ENCODE peak calls at places on chromosomes 4 and X, in seven cellular contexts. Z is heart right ventricle, J is NB4, H is cardiac fibroblast, A is body of pancreas, K is fibroblast of mammary gland, C is brain microvascular endothelial cell. P is an unnamed sample.

GRCh38 chr4:182206266-182206665 is 36.9 kb upstream of the TENM3 start:
- DNase-seq in Z (no peak), J (no peak), H (no peak), A (no peak), K (no peak), C (no peak), P (no peak)

GRCh38 chr4:57355066-57355465 is 244.9 kb upstream of the IGFBP7 start:
- DNase-seq in Z (no peak), J (no peak), H (no peak), A (no peak), K (no peak), C (no peak), P (no peak)

GRCh38 chrX:25017667-25018247 is 2.0 kb upstream of the ARX start:
- DNase-seq in Z (no peak), J (no peak), H (no peak), A (no peak), K (no peak), C (no peak), P (no peak)

GRCh38 chr4:1864076-1865008 is 6.9 kb upstream of the NSD2 start:
- DNase-seq in Z (no peak), J (no peak), H (no peak), A (no peak), K (no peak), C (no peak), P (no peak)

GRCh38 chrX:34918856-34919255 is 23.7 kb upstream of the FAM47B start:
- DNase-seq in Z (peak), J (peak), H (peak), A (no peak), K (peak), C (peak), P (no peak)

GRCh38 chr4:139875456-139875855 is 209.8 kb downstream of the MGST2 start:
- DNase-seq in Z (no peak), J (no peak), H (no peak), A (no peak), K (no peak), C (no peak), P (no peak)

GRCh38 chr4:144313370-144313769 is 172.9 kb upstream of the GYPA start:
- DNase-seq in Z (no peak), J (no peak), H (no peak), A (no peak), K (no peak), C (no peak), P (no peak)

GRCh38 chr4:61572160-61572559 is 372.0 kb downstream of the ADGRL3 start:
- DNase-seq in Z (no peak), J (peak), H (peak), A (no peak), K (peak), C (no peak), P (no peak)

GRCh38 chrX:110667706-110668105 is 127.9 kb downstream of the CHRDL1 start:
- DNase-seq in Z (no peak), J (no peak), H (no peak), A (no peak), K (no peak), C (no peak), P (no peak)

GRCh38 chr4:62003695-62004094 is 803.6 kb downstream of the ADGRL3 start:
- DNase-seq in Z (no peak), J (no peak), H (no peak), A (no peak), K (no peak), C (no peak), P (no peak)

GRCh38 chrX:64842492-64842891 is 133.8 kb downstream of the ZC4H2 start:
- DNase-seq in Z (no peak), J (no peak), H (no peak), A (no peak), K (no peak), C (no peak), P (no peak)

GRCh38 chr4:109301691-109302365 is 630 bp downstream of the COL25A1 start:
- DNase-seq in Z (no peak), J (no peak), H (no peak), A (no peak), K (no peak), C (no peak), P (no peak)

GRCh38 chr4:24805036-24805435 is 9.7 kb downstream of the SOD3 start:
- DNase-seq in Z (no peak), J (no peak), H (no peak), A (no peak), K (no peak), C (no peak), P (no peak)

GRCh38 chr4:184807797-184808718 is 17.7 kb downstream of the ACSL1 start:
- DNase-seq in Z (peak), J (no peak), H (peak), A (no peak), K (peak), C (peak), P (no peak)

GRCh38 chrX:36986231-36986630 is 21.9 kb upstream of the FAM47C start:
- DNase-seq in Z (no peak), J (no peak), H (no peak), A (no peak), K (no peak), C (no peak), P (no peak)
- H3K4me3 ChIP-seq in Z (no peak), J (no peak), H (no peak), A (no peak), K (no peak), C (peak), P (no peak)

GRCh38 chrX:32448945-32449344 is 762.4 kb downstream of the DMD start:
- DNase-seq in Z (no peak), J (no peak), H (no peak), A (no peak), K (no peak), C (no peak), P (no peak)
- TF ChIP-seq CTCF in Z (no peak), J (no peak), H (no peak), A (no peak), K (no peak), C (no peak), P (no peak)

GRCh38 chr4:37601527-37601926 is 84.6 kb downstream of the RELL1 start:
- DNase-seq in Z (no peak), J (peak), H (peak), A (no peak), K (peak), C (peak), P (peak)

GRCh38 chr4:37604464-37604863 is 81.7 kb downstream of the RELL1 start:
- DNase-seq in Z (no peak), J (peak), H (peak), A (no peak), K (peak), C (no peak), P (no peak)

GRCh38 chr4:37602454-37603069 is 83.6 kb downstream of the RELL1 start:
- DNase-seq in Z (no peak), J (no peak), H (no peak), A (no peak), K (no peak), C (no peak), P (no peak)

GRCh38 chr4:37603070-37603468 is 83.1 kb downstream of the RELL1 start:
- DNase-seq in Z (peak), J (peak), H (peak), A (peak), K (peak), C (peak), P (no peak)

GRCh38 chr4:37603711-37604110 is 82.5 kb downstream of the RELL1 start:
- DNase-seq in Z (no peak), J (no peak), H (no peak), A (no peak), K (no peak), C (no peak), P (no peak)
- H3K4me3 ChIP-seq in Z (no peak), J (no peak), H (no peak), A (no peak), K (no peak), C (no peak), P (no peak)

DNA sequence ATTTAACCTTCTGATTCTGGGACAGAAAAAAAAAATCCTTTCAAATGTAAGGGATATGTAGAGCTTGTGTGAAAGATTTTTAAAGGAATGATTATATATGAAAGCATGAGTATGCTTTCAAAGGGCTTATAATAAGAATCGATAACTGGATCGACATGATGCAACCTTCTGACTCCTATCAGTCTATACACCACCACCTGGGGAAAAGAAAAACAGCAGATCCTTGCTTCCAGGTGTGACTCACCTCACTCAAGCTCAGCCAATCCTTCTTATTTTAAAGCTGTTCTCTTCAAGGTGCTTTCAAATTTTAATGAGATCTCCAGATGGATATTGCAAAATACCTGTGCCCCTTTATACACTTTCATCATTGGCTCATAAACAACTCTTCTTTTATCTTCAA is 102.1 kb upstream of the EDNRA start:
- DNase-seq in Z (no peak), J (no peak), H (no peak), A (no peak), K (no peak), C (no peak), P (no peak)
- TF ChIP-seq CTCF in Z (no peak), J (no peak), H (no peak), A (no peak), K (no peak), C (no peak), P (no peak)

DNA sequence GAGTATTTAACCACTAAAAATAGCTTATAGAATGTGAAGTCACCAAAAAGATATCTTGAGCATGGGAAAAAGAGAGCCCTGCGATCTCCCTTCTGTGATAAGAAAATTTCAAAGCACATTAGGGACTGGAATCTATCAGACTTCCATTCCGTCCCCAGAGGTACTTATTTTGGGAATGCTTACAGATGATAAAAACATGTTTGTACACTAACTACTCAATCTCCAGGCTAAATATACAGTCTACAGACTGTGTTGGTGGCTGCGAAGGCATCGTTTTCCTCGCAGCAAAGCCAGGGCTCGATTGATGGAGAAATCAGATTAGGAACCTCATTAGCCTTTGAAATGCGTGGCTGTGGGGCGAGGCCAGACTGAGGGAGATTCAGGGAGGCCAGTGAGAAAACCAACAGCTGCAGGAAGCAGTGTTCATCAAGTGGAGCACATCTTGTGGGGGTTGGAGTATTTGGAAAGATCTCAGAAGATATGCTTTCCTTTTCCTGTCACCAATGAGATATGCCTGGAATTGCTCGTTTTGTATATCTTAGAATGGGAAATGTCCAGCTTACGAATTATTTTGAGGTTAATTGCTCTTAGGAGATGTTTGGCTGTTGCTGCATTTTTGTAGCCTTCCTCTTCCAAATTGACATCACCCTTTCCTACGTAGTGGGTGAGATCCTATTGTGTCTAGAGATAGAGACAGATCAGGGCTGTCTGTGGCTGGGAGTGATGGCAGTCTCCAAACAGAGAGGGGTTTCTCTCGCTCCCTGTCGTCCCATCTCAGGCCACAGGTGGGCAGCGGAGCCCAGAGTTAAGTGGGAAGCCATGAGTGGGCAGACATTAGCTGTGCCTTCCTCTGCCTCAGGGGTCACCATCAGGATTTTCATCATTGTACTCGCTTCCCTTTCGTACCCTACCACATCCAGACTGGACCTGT is 225.0 kb upstream of the FAT1 start:
- DNase-seq in Z (peak), J (peak), H (peak), A (peak), K (peak), C (peak), P (no peak)
- H3K4me3 ChIP-seq in Z (peak), J (no peak), H (no peak), A (no peak), K (no peak), C (no peak), P (peak)

DNA sequence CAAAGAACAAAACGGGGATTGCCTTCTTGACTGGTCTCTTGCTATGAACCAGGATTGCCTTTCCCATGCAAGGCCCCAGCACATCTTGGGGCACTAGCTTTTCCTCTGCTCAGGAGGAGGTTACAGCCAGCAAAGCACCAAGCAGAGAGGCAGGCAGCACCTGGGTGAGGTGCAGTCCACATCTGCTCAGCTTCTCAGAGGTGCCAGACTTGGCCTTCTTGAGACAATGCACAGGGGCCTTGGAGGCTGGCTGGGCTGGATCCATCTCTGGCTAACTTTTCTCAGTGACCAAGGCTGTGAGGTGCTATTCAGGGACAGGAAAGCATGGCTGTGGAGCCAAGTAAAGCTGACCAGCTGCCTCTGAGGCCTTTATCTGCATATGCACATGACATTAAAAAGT is 86.9 kb downstream of the CC2D2A start:
- DNase-seq in Z (no peak), J (no peak), H (no peak), A (peak), K (no peak), C (no peak), P (no peak)
- TF ChIP-seq CTCF in Z (no peak), J (no peak), H (no peak), A (no peak), K (no peak), C (no peak), P (no peak)

P was measured in AG04449.